ENCODE peak calls at places on chromosomes 11 and 22, in nine cellular contexts. V is fibroblast of lung; B is Right ventricle myocardium inferior; J is stimulated activated CD4-positive, alpha-beta T cell treated with anti-CD3 and anti-CD28 coated beads, Interleukin-4, amount 100 ng/mL, for 24 hours; P is left cardiac atrium; C is T-cell; K is endothelial cell; E is bronchial epithelial cell; U is KBM-7. G is an unnamed sample.

GRCh38 chr11:32131321-32131720 is 40.4 kb downstream of the RCN1 start:
- DNase-seq in C (no peak), J (no peak), K (no peak), P (no peak), E (peak), U (no peak), B (no peak), V (no peak), G (peak)

GRCh38 chr11:45666648-45667642 is 1.5 kb upstream of the CHST1 start:
- DNase-seq in P (no peak), J (no peak), V (no peak), E (no peak), K (no peak), U (no peak), B (no peak), C (no peak), G (no peak)

GRCh38 chr11:86374121-86374520 is 566 bp upstream of the CCDC81 start:
- DNase-seq in J (no peak), B (no peak), U (no peak), C (no peak), K (no peak), V (no peak), P (no peak), E (no peak), G (no peak)

GRCh38 chr11:91299980-91300379 is 924.6 kb upstream of the FAT3 start:
- DNase-seq in P (no peak), U (no peak), E (peak), B (no peak), J (no peak), K (no peak), V (peak), C (no peak), G (no peak)

GRCh38 chr11:62556102-62556871 is 9.7 kb upstream of the AHNAK start:
- DNase-seq in C (peak), E (peak), P (peak), U (peak), V (peak), K (peak), B (peak), J (peak), G (peak)

GRCh38 chr22:19360300-19360792 is 68.8 kb upstream of the CLTCL1 start:
- DNase-seq in K (no peak), V (no peak), P (no peak), U (no peak), E (no peak), C (no peak), B (no peak), J (no peak), G (no peak)

GRCh38 chr11:11446967-11447366 is 93.9 kb upstream of the CSNK2A3 start:
- DNase-seq in E (no peak), C (no peak), J (no peak), P (no peak), K (no peak), U (peak), V (no peak), B (no peak), G (no peak)

GRCh38 chr11:44574620-44575287 is 9.3 kb downstream of the CD82 start:
- DNase-seq in C (no peak), B (no peak), J (peak), V (peak), K (no peak), U (peak), E (peak), P (no peak), G (peak)

GRCh38 chr11:75432911-75433321 is at the start of gene KLHL35:
- DNase-seq in K (peak), E (no peak), U (no peak), B (no peak), P (no peak), V (no peak), C (no peak), J (no peak), G (no peak)

GRCh38 chr22:22942511-22943329 is 55.1 kb downstream of the IGLL5 start:
- DNase-seq in U (peak), K (peak), V (peak), C (peak), P (peak), E (peak), B (no peak), J (peak), G (peak)

GRCh38 chr22:28791841-28792490 is 8.4 kb downstream of the XBP1 start:
- DNase-seq in P (no peak), B (no peak), U (no peak), K (no peak), E (no peak), J (no peak), V (no peak), C (no peak), G (no peak)

GRCh38 chr11:104623518-104623917 is 274.7 kb downstream of the CASP12 start:
- DNase-seq in E (peak), C (no peak), V (peak), B (no peak), K (no peak), J (no peak), U (no peak), P (no peak), G (no peak)

GRCh38 chr22:39414886-39415285 is 15.3 kb downstream of the TAB1 start:
- DNase-seq in C (no peak), V (no peak), U (no peak), J (no peak), K (no peak), B (no peak), P (no peak), E (no peak), G (no peak)

GRCh38 chr11:66070604-66071325 is 693 bp downstream of the PACS1 start:
- DNase-seq in V (peak), U (no peak), K (peak), P (peak), J (peak), B (peak), C (no peak), E (peak), G (peak)

GRCh38 chr11:118046964-118047700 is 29.7 kb upstream of the TMPRSS4 start:
- DNase-seq in K (no peak), C (no peak), B (no peak), E (no peak), J (peak), U (no peak), P (no peak), V (no peak), G (no peak)

G was measured in HFFc6.